ENCODE peak calls at places on chromosomes 2 and 18, in six cellular contexts. K is foreskin fibroblast, S is GM10248, N is cardiac fibroblast, Y is astrocyte, M is AG04449. E is an unnamed sample.

GRCh38 chr2:230202430-230203109 is 17.2 kb downstream of the SP110 start:
- DNase-seq in K (no peak), S (peak), N (no peak), Y (no peak), M (no peak), E (no peak)

GRCh38 chr2:159169187-159169586 is 117.3 kb downstream of the WDSUB1 start:
- DNase-seq in K (no peak), S (no peak), N (peak), Y (peak), M (no peak), E (no peak)

GRCh38 chr2:168663993-168664392 is 138.4 kb upstream of the NOSTRIN start:
- DNase-seq in K (no peak), S (no peak), N (peak), Y (peak), M (no peak), E (peak)

GRCh38 chr2:220499281-220499680 is 871.9 kb downstream of the SLC4A3 start:
- DNase-seq in K (peak), S (no peak), N (peak), Y (peak), M (no peak), E (peak)

GRCh38 chr2:8984152-8984551 is 19.3 kb downstream of the MBOAT2 start:
- DNase-seq in K (peak), S (no peak), N (peak), Y (no peak), M (no peak), E (no peak)

GRCh38 chr2:230230087-230230486 is 4.6 kb downstream of the SP140 start:
- DNase-seq in K (peak), S (no peak), N (peak), Y (peak), M (no peak), E (peak)

GRCh38 chr2:213015387-213016165 is 135.8 kb downstream of the IKZF2 start:
- DNase-seq in K (no peak), S (peak), N (no peak), Y (no peak), M (no peak), E (no peak)

GRCh38 chr2:120957905-120958304 is 222.2 kb downstream of the GLI2 start:
- DNase-seq in K (no peak), S (no peak), N (no peak), Y (no peak), M (no peak), E (no peak)

GRCh38 chr2:238846503-238847431 is 1.1 kb upstream of the TWIST2 start:
- DNase-seq in K (peak), S (no peak), N (peak), Y (peak), M (no peak), E (no peak)

GRCh38 chr18:36354989-36355388 is 57.5 kb downstream of the FHOD3 start:
- DNase-seq in K (peak), S (no peak), N (peak), Y (peak), M (peak), E (peak)

GRCh38 chr2:71216501-71216900 is 10.4 kb downstream of the PAIP2B start:
- DNase-seq in K (no peak), S (no peak), N (no peak), Y (no peak), M (no peak), E (no peak)

GRCh38 chr18:7221424-7222155 is 9.3 kb upstream of the LRRC30 start:
- DNase-seq in K (peak), S (no peak), N (peak), Y (peak), M (peak), E (peak)

DNA sequence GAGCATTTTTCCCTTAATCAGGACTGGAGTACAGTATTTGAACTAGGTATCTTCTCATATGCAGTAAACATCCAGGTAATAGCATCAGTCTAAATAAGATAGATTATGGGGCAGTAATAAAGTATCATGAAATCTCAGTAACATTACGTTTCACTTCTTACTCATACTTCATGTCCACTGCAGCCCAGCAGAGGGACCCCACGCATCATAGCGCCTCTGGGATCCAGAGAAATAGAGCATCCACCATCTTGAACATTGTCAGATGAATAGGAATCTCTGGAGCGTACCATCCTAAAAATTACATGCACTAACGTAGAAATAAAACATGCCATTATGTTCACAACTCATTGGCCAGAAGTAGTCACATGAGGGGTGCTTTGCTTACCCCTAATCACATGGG is 499.0 kb downstream of the CPS1 start:
- DNase-seq in K (no peak), S (no peak), N (peak), Y (no peak), M (no peak), E (no peak)
- TF ChIP-seq CTCF in K (no peak), S (no peak), N (peak), Y (no peak), M (no peak), E (no peak)

DNA sequence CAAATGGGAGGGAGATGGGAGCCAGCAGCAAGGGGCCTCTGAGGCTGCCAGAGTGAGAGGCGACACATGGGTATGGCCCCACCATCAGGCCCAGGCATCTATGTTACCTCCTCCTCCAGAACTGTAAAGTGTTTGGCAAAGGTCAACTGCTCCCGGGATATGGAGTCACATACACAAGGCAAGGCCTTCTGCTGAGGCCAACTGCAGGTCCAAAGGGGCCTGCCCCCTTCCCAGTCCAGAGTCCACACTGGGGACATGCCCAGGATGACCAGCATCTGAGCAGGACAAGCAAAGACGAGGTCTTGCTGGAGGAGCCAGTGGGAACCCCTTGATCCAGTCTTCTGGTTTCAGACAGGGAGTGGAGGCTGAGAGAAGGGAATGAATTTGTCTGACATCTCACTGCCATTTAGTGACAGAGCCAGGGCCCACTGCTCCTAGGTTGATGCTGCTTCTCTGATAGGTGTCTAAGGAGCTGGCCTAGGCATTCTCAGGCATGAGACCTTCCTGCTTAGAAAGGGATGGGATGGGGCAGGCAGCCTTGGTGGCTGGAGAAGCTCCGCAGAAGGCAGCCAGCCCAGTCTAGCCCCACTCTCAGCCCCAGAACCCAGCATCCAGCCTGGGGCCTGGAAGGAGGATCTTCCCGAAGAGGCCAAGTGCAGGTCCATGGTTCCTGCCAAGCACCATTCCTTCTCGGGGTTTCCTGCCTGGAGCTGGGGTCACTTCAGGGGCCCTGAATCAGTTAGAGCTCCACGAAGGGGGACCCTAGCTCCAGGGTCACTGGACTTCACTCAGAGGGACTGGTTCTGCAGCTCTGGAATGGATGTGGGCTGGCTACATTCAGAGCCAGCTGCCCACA is 26.4 kb downstream of the EMX1 start:
- DNase-seq in K (no peak), S (no peak), N (no peak), Y (no peak), M (no peak), E (no peak)
- TF ChIP-seq CTCF in K (no peak), S (no peak), N (no peak), Y (no peak), M (no peak), E (no peak)

GRCh38 chr2:132275396-132275795 is 113.6 kb upstream of the ANKRD30BL start:
- DNase-seq in K (no peak), S (no peak), N (no peak), Y (no peak), M (no peak), E (no peak)
- TF ChIP-seq CTCF in K (no peak), S (no peak), N (no peak), Y (no peak), M (no peak), E (no peak)

DNA sequence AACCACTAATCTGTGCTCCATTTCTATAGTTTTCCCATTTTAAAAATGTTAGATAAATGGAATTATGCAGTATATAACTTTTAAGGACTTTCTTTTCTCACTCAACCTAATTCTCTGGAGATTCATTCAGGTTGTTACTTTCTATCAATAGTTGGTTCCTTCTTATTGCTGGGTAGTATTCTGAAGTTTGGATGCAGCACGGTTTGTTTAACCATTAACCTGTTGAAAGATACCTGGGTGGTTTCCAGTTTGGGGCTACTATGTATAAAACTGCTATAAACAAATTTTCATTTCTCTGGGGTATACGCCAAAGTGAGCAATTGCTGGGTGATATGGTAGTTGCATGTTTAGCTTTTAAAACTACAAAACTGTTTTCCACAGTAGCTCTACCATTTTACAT is 39.1 kb upstream of the MAPRE2 start:
- DNase-seq in K (no peak), S (no peak), N (no peak), Y (no peak), M (no peak), E (no peak)
- TF ChIP-seq CTCF in K (no peak), S (no peak), N (no peak), Y (no peak), M (no peak), E (no peak)

E was measured in HFFc6.